ENCODE peak calls at places on chromosomes 3 and 15, in ten cellular contexts. M is fibroblast of mammary gland, L is Peyer's patch, N is transverse colon, K is IMR-90, W is brain microvascular endothelial cell, A is AG09309, I is GM10248, V is body of pancreas, J is HFF-Myc. D is an unnamed sample.

GRCh38 chr15:74392402-74392876 is 25.0 kb upstream of the CYP11A1 start:
- DNase-seq in M (peak), L (no peak), N (no peak), K (peak), W (no peak), A (no peak), I (no peak), V (no peak), J (no peak), D (no peak)

GRCh38 chr3:194739498-194740284 is 54.0 kb downstream of the FAM43A start:
- DNase-seq in M (peak), L (no peak), N (no peak), K (no peak), W (no peak), A (no peak), I (no peak), V (no peak), J (no peak), D (no peak)

GRCh38 chr3:13165576-13165975 is 92.3 kb upstream of the IQSEC1 start:
- DNase-seq in M (no peak), L (no peak), N (no peak), K (no peak), W (no peak), A (no peak), I (no peak), V (no peak), J (no peak), D (no peak)

GRCh38 chr3:24272875-24273274 is 221.8 kb downstream of the THRB start:
- DNase-seq in M (peak), L (no peak), N (no peak), K (no peak), W (no peak), A (no peak), I (no peak), V (no peak), J (no peak), D (no peak)

GRCh38 chr3:88150371-88150770 is 612 bp downstream of the C3orf38 start:
- DNase-seq in M (peak), L (no peak), N (no peak), K (no peak), W (no peak), A (no peak), I (peak), V (no peak), J (no peak), D (no peak)

GRCh38 chr3:10560060-10560861 is 54.9 kb upstream of the ATP2B2 start:
- DNase-seq in M (no peak), L (no peak), N (no peak), K (no peak), W (no peak), A (no peak), I (no peak), V (no peak), J (no peak), D (peak)

GRCh38 chr15:56739474-56739873 is 6.2 kb upstream of the ZNF280D start:
- DNase-seq in M (no peak), L (no peak), N (no peak), K (no peak), W (no peak), A (no peak), I (no peak), V (no peak), J (no peak), D (no peak)

GRCh38 chr15:57010724-57011123 is 92.3 kb downstream of the TCF12 start:
- DNase-seq in M (no peak), L (no peak), N (no peak), K (no peak), W (no peak), A (no peak), I (no peak), V (no peak), J (no peak), D (no peak)

GRCh38 chr3:29079358-29079757 is 201.5 kb upstream of the RBMS3 start:
- DNase-seq in M (peak), L (no peak), N (no peak), K (no peak), W (no peak), A (no peak), I (no peak), V (no peak), J (no peak), D (no peak)

GRCh38 chr3:156817931-156818765 is 8.0 kb upstream of the LEKR1 start:
- DNase-seq in M (no peak), L (no peak), N (no peak), K (no peak), W (no peak), A (no peak), I (no peak), V (no peak), J (no peak), D (no peak)

GRCh38 chr3:161349529-161350278 is 21.6 kb downstream of the SPTSSB start:
- DNase-seq in M (peak), L (no peak), N (no peak), K (peak), W (peak), A (peak), I (no peak), V (no peak), J (peak), D (no peak)

GRCh38 chr3:58164916-58165821 is 45.6 kb downstream of the DNASE1L3 start:
- DNase-seq in M (no peak), L (peak), N (no peak), K (no peak), W (no peak), A (no peak), I (no peak), V (peak), J (no peak), D (no peak)

GRCh38 chr3:182118081-182118480 is 406.4 kb downstream of the SOX2 start:
- DNase-seq in M (peak), L (no peak), N (no peak), K (no peak), W (no peak), A (no peak), I (no peak), V (no peak), J (no peak), D (no peak)

DNA sequence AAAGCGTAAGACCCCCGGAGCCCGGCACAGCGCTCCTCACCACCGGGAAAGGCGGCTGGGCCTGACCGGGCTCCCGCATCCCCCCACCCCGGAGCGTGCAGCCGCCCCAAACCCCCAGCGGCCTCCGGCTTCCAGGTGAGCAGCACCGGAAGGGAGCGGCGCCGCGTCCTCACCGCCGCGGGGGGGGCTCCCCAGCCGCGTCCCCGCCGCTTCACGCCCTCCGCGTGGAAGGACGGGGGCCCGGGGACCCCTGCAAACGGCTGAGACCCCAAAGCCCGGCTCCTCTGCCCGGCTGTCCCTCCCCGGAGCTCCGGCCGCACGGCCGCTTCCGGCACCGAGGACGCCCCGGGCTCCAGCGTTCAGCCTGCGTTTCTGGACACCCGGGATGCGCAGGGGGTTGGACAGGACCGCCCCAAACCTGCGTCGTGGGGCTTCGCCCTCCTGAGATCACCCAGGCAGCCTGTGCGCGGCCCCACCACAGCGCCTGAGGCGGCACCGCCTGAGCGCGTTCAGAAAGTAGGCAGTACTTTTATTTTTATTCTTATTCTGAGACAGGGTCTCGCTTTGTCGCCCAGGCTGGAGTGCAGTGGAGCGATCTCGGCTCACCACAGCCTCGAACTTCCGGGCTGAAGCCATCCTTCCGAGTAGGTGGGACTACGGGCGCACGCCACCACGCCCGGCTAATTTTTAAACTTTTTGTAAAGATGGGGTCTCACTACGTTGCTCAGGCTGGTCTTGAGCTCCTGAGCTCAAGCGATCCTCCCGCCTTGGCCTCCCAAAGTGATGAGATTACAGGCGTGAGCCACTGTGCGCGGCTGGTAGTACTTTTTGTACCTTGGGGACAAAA is 51.6 kb upstream of the BLM start:
- DNase-seq in M (peak), L (peak), N (peak), K (peak), W (peak), A (no peak), I (peak), V (peak), J (no peak), D (no peak)
- TF ChIP-seq CTCF in M (no peak), L (no peak), N (no peak), K (no peak), W (no peak), A (no peak), I (no peak), V (no peak), J (no peak), D (no peak)

GRCh38 chr3:154743418-154743817 is 313.4 kb upstream of the GPR149 start:
- DNase-seq in M (no peak), L (no peak), N (no peak), K (no peak), W (no peak), A (no peak), I (no peak), V (no peak), J (no peak), D (no peak)

GRCh38 chr3:154745122-154745521 is 315.1 kb upstream of the GPR149 start:
- DNase-seq in M (no peak), L (no peak), N (no peak), K (no peak), W (no peak), A (no peak), I (no peak), V (no peak), J (no peak), D (no peak)

GRCh38 chr3:154749514-154749913 is 319.5 kb upstream of the GPR149 start:
- DNase-seq in M (no peak), L (no peak), N (no peak), K (no peak), W (no peak), A (no peak), I (no peak), V (no peak), J (no peak), D (no peak)

DNA sequence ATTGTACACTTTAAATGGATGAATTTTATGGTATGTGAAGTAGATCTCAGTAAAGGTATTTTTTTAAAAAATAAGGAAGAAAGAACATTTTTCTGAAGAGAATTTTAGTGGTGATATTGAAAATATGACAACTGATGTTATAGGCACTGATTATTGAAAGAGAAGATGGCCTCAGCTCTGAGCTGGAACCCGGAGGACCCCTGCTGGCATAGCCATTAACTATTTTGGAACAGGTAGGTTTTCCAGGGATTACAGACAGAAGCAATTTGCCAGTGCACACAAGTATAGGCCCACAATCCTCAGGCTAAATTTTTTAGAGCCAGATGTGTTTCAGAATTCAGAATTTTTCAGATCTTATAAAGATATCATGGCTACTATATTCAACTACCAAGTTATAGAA is 315.9 kb upstream of the GPR149 start:
- DNase-seq in M (no peak), L (no peak), N (no peak), K (no peak), W (no peak), A (no peak), I (no peak), V (no peak), J (no peak), D (no peak)
- TF ChIP-seq CTCF in M (peak), L (no peak), N (no peak), K (no peak), W (peak), A (no peak), I (no peak), V (no peak), J (peak), D (peak)

GRCh38 chr3:7543294-7543693 is 682.4 kb downstream of the GRM7 start:
- DNase-seq in M (no peak), L (no peak), N (no peak), K (no peak), W (no peak), A (no peak), I (no peak), V (no peak), J (no peak), D (no peak)
- TF ChIP-seq CTCF in M (no peak), L (no peak), N (no peak), K (no peak), W (no peak), A (no peak), I (no peak), V (no peak), J (no peak), D (no peak)

GRCh38 chr3:98263944-98264343 is at the start of gene OR5H6:
- DNase-seq in M (no peak), L (no peak), N (no peak), K (no peak), W (no peak), A (no peak), I (no peak), V (no peak), J (no peak), D (no peak)

GRCh38 chr3:98259707-98260106 is 4.3 kb upstream of the OR5H6 start:
- DNase-seq in M (no peak), L (no peak), N (no peak), K (no peak), W (no peak), A (no peak), I (no peak), V (no peak), J (no peak), D (no peak)
- TF ChIP-seq CTCF in M (no peak), L (no peak), N (no peak), K (no peak), W (peak), A (no peak), I (peak), V (no peak), J (peak), D (peak)

DNA sequence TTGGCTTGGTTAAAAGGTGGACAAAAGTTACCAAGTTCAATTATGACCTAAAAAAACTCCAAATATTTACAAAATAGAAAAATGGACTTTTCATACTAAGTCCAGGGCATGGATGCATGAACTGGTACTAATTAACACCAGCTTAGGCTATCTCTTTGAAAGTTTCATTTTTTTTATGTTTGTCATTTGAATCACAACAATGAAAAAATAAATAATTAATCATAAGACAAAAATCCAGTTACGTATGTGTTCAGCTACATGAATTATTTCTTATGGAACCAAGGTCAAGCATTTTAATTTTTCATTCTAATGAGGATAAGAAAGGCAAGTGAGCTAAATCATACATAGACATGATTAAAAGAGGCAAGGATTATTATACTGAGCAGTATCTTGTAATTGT is 23.7 kb upstream of the STRIT1 start:
- DNase-seq in M (peak), L (no peak), N (no peak), K (no peak), W (no peak), A (no peak), I (no peak), V (no peak), J (no peak), D (no peak)
- TF ChIP-seq CTCF in M (no peak), L (no peak), N (no peak), K (no peak), W (no peak), A (no peak), I (no peak), V (no peak), J (no peak), D (no peak)

GRCh38 chr15:62021991-62022600 is 38.2 kb downstream of the VPS13C start:
- DNase-seq in M (peak), L (no peak), N (no peak), K (no peak), W (no peak), A (no peak), I (no peak), V (no peak), J (no peak), D (no peak)
- TF ChIP-seq CTCF in M (peak), L (no peak), N (peak), K (no peak), W (peak), A (peak), I (no peak), V (no peak), J (peak), D (peak)

DNA sequence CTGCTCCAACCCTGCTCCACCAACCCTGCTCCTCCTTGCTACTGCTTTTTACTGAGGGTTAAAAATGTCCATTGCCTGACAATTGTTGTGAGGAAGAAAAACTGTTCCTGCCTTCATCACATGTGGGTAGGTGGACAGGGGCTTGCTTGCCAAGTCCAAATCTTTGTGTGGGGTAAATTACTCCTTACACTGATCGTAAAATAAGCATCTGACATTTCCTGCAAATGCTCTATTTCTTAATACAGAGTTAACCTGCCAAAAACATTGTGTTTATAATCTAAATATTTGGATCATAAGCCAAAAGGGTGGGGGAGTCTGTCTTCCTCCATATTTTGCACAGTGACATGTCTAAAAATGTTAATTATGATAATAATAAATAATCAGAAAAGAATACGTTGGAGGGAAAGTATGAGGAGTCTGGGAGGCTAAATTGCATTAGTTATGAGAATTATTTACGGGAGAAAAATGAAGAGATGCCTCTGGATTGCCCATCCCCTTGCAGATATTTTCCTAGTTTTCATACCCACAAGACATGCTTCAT is 242.5 kb upstream of the TBL1XR1 start:
- DNase-seq in M (peak), L (no peak), N (no peak), K (peak), W (no peak), A (no peak), I (no peak), V (no peak), J (no peak), D (no peak)
- TF ChIP-seq CTCF in M (no peak), L (no peak), N (no peak), K (no peak), W (no peak), A (no peak), I (no peak), V (no peak), J (no peak), D (no peak)

DNA sequence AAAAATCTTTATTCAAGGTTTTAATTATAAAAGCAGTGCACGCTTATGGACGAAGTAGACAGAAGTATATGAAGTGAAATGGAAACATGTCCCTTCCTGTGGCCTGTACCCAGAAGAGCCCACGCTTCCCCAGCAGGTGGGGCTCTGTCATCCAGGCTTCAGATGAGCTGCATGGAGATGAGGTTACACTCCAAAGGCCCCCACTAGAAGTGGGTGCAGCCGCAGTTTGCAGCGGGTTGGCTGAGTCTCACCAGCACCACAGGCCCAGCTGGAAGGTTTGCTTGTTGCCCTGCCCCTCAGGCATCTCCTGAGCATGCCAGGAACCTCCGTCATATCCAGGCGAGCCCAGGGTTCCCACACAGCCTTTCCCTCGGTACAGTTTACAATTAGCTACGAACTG is 33.1 kb downstream of the PRR20G start:
- DNase-seq in M (no peak), L (no peak), N (no peak), K (no peak), W (no peak), A (no peak), I (no peak), V (no peak), J (no peak), D (no peak)
- TF ChIP-seq CTCF in M (no peak), L (no peak), N (no peak), K (peak), W (peak), A (peak), I (peak), V (peak), J (peak), D (peak)

DNA sequence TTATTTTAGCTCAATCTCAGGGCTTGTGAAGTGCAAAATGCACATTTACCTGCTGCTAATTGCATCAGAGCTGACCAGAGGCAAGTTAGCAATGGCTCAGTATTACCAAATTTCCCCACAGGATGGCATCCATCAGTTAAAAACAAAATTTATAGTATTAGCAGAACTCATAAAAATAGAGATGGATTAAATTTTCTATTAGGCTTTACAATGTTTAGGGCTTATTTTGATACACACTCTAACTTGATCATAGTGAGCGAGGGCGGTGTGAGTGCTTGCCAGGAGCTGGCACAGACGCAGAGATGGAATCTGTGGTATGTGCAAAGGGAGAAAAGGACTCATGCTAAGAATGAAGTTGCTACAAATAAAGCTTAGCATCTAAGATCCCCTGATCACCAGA is 241.0 kb downstream of the NSUN3 start:
- DNase-seq in M (no peak), L (no peak), N (no peak), K (peak), W (no peak), A (no peak), I (no peak), V (no peak), J (no peak), D (no peak)
- TF ChIP-seq CTCF in M (no peak), L (no peak), N (no peak), K (peak), W (peak), A (no peak), I (no peak), V (no peak), J (no peak), D (peak)